ENCODE peak calls at places on chromosomes 3 and 15, in seven cellular contexts. F is cardiac muscle cell; K is neural progenitor cell; H is brain microvascular endothelial cell; L is MM.1S; N is fibroblast of mammary gland; D is CD8-positive, alpha-beta T cell. V is an unnamed sample.

GRCh38 chr3:149003653-149004305 is 12.4 kb downstream of the GYG1 start:
- DNase-seq in H (no peak), K (no peak), N (no peak), L (peak; percentile 88), D (no peak), F (no peak), V (no peak)

GRCh38 chr3:104367000-104367399 is 999.7 kb upstream of the ALCAM start:
- DNase-seq in L (no peak), F (peak; percentile 2), N (no peak), D (no peak), H (no peak), K (no peak), V (no peak)

GRCh38 chr3:142844339-142844977 is 44.4 kb downstream of the PCOLCE2 start:
- DNase-seq in D (no peak), K (peak; percentile 33), N (peak; percentile 71), F (peak; percentile 15), L (peak; percentile 48), H (no peak), V (no peak)

GRCh38 chr3:174862666-174863065 is 3.5 kb downstream of the NAALADL2 start:
- DNase-seq in D (no peak), N (no peak), F (peak; percentile 18), L (no peak), K (no peak), H (no peak), V (no peak)

GRCh38 chr15:98421419-98422085 is 226.8 kb upstream of the IGF1R start:
- DNase-seq in L (peak; percentile 51), K (peak; percentile 90), N (peak; percentile 25), D (peak; percentile 41), H (peak; percentile 28), F (peak; percentile 85), V (peak; percentile 94)

GRCh38 chr3:184283681-184284080 is 7.9 kb downstream of the ECE2 start:
- DNase-seq in K (no peak), D (no peak), N (no peak), F (no peak), L (no peak), H (no peak), V (no peak)

GRCh38 chr3:171704002-171704401 is 106.3 kb downstream of the PLD1 start:
- DNase-seq in D (no peak), K (peak; percentile 53), F (no peak), H (peak; percentile 37), L (peak; percentile 72), N (peak; percentile 60), V (no peak)

GRCh38 chr3:120348065-120348980 is 831 bp downstream of the LRRC58 start:
- DNase-seq in K (peak; percentile 11), D (peak; percentile 43), L (peak; percentile 76), N (peak; percentile 21), F (peak; percentile 5), H (no peak), V (no peak)

GRCh38 chr3:40340541-40341170 is 31.1 kb downstream of the EIF1B start:
- DNase-seq in D (no peak), K (no peak), N (no peak), L (no peak), H (no peak), F (no peak), V (no peak)

GRCh38 chr3:109275702-109276293 is 40.5 kb downstream of the DPPA2 start:
- DNase-seq in D (no peak), K (peak; percentile 86), H (peak; percentile 48), L (peak; percentile 14), F (peak; percentile 74), N (peak; percentile 30), V (peak; percentile 60)

GRCh38 chr3:78867409-78868372 is 900.1 kb downstream of the ROBO1 start:
- DNase-seq in F (no peak), L (no peak), H (peak; percentile 60), D (no peak), K (no peak), N (peak; percentile 69), V (no peak)

GRCh38 chr3:44987318-44987717 is 11.3 kb downstream of the EXOSC7 start:
- DNase-seq in N (no peak), K (no peak), H (no peak), F (no peak), D (no peak), L (no peak), V (no peak)

GRCh38 chr3:44991326-44991725 is 15.3 kb downstream of the EXOSC7 start:
- DNase-seq in F (no peak), N (no peak), K (no peak), L (no peak), H (no peak), D (no peak), V (no peak)

GRCh38 chr3:44989636-44990373 is 13.8 kb downstream of the EXOSC7 start:
- DNase-seq in L (no peak), H (no peak), D (no peak), F (no peak), N (no peak), K (no peak), V (no peak)

GRCh38 chr3:44989141-44989540 is 13.1 kb downstream of the EXOSC7 start:
- DNase-seq in L (no peak), F (no peak), D (no peak), N (no peak), K (no peak), H (no peak), V (no peak)

GRCh38 chr3:44988073-44988472 is 12.0 kb downstream of the EXOSC7 start:
- DNase-seq in N (no peak), K (no peak), L (no peak), H (no peak), D (no peak), F (no peak), V (no peak)
- TF ChIP-seq CTCF in N (peak; percentile 54), K (peak; percentile 46), L (peak; percentile 53), H (peak; percentile 68), D (peak; percentile 59), F (peak; percentile 60), V (peak; percentile 33)

GRCh38 chr3:66379565-66379964 is 121.3 kb downstream of the LRIG1 start:
- DNase-seq in D (no peak), F (no peak), H (no peak), L (no peak), N (no peak), K (no peak), V (no peak)

GRCh38 chr3:66380200-66380932 is 120.5 kb downstream of the LRIG1 start:
- DNase-seq in L (no peak), H (no peak), F (no peak), N (no peak), K (no peak), D (no peak), V (no peak)

GRCh38 chr3:66377800-66378199 is 123.0 kb downstream of the LRIG1 start:
- DNase-seq in H (no peak), N (no peak), F (no peak), L (no peak), K (no peak), D (no peak), V (no peak)

GRCh38 chr3:66376568-66376967 is 124.3 kb downstream of the LRIG1 start:
- DNase-seq in K (no peak), H (peak; percentile 90), D (no peak), N (peak; percentile 88), F (peak; percentile 46), L (no peak), V (no peak)

DNA sequence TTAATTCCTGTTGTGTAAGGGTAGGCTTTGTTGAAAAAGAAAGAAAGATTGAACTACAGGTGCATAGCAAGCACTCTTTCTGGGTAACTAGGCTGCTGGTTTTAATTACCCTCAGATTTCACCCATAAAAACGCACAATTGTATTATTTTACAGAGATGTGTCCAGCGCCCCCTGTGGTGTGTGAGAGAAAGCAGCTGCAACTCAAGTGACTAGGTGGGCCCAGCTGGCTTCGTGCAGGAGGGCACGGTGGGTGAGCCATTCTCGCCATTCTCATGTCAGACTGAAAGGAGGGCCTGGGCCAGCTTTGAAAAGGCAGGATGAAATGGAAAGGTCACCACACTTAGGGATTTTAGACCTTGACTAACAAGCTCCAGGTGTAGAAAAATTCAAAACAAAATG is 122.6 kb downstream of the LRIG1 start:
- DNase-seq in D (peak; percentile 24), N (peak; percentile 30), K (peak; percentile 76), F (peak; percentile 36), L (no peak), H (no peak), V (peak; percentile 50)
- TF ChIP-seq CTCF in D (peak; percentile 56), N (peak; percentile 49), K (peak; percentile 74), F (peak; percentile 45), L (peak; percentile 47), H (peak; percentile 78), V (peak; percentile 59)

DNA sequence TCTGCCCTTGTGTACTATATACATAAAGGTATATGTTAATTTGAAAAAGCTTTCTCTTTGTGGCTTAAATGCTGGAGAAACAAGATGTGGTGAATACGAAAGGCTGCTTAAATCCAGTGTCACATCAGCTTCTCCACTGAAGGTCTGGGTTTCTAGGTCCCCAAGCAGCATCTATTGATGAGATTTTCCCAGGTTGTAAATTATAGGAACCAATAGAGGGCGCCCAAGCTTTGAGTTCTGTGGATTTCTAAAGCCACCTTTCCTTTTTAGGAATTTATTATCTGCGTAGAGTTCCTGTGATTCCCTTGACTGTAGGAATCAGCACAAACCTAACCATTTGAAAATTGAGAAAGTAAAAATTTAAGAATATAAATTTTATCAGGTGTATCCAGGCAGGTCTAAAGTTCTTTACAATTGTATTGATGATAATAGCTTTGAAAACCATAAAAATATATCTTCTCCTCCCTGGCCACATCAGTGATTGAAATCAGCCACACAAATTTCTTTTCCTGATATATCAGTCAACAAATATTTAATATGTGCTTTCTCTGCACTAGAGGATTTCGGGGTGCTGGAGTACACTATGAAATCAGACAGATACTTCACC is 88.3 kb upstream of the ADAMTSL3 start:
- DNase-seq in H (peak; percentile 3), D (no peak), K (peak; percentile 81), N (peak; percentile 41), L (peak; percentile 27), F (peak; percentile 66), V (peak; percentile 23)
- TF ChIP-seq CTCF in H (peak; percentile 74), D (peak; percentile 20), K (peak; percentile 80), N (peak; percentile 66), L (peak; percentile 64), F (peak; percentile 67), V (peak; percentile 72)

DNA sequence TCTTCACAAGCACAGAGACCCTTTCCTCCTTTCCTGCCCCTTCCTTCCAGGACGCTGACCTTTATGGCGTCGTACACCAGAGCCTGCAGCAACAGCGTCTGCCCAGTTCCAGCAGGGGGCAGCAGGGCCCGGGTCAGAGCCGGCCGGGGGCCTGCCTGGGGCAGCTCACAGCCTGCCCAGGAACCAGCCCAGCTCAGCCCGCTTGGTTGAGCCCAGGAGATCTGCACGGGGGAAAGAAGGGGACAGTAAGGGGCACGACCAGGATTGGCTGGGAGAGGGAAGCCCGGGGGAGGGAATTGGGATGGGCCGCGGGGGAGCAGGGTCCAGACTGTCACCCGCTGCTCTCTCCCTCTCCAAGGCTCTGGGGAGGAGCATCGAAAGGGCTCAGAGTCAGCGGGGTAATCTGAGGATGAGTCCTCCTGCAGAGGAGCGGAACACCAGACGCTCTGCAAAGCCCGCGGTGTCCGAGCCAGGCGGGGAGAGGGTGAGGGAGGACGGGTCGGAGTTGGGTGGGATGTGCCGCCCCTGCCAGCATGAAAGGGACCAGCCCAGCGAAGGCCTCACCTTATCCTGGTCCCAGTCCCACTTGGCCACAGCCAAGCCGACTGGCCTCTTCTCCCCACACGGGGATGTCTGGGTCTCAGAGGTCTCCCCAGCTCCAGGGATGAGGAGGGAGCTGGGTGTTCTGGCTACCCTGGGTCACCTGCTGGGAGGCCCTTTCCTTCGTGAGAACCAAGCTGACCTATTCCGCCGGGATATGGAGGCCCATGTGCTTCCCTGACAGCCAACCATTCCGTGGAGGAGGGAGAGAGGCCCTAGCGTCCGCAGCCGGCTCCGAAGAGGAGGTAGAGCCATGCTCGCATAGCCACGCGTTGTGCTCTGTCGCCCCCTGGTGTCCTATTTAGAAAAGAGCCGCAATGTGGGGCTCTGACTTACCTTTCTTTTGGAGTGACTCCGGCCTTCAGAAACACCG is 7.4 kb upstream of the IGDCC3 start:
- DNase-seq in L (peak; percentile 87), N (peak; percentile 79), K (peak; percentile 95), D (peak; percentile 69), H (peak; percentile 78), F (peak; percentile 94), V (peak; percentile 89)
- TF ChIP-seq CTCF in L (peak; percentile 92), N (peak; percentile 78), K (peak; percentile 96), D (peak; percentile 78), H (peak; percentile 97), F (peak; percentile 95), V (peak; percentile 77)